ENCODE peak calls at places on chromosome 9, in six cellular contexts. O is pancreas, P is A549, N is stomach, D is glutamatergic neuron, V is brain microvascular endothelial cell. B is an unnamed sample.

GRCh38 chr9:131677445-131678180 is 62.3 kb downstream of the RAPGEF1 start:
- DNase-seq in V (peak; percentile 35), N (no peak), O (no peak), D (no peak), P (no peak), B (no peak)

GRCh38 chr9:10268500-10269485 is 344.0 kb downstream of the PTPRD start:
- DNase-seq in N (peak; percentile 53), D (peak; percentile 71), P (no peak), V (peak; percentile 77), O (no peak), B (no peak)

GRCh38 chr9:89576404-89576824 is 28.4 kb upstream of the GADD45G start:
- DNase-seq in O (no peak), D (no peak), P (peak; percentile 38), V (no peak), N (no peak), B (no peak)

GRCh38 chr9:10661994-10662393 is 49.2 kb upstream of the PTPRD start:
- DNase-seq in D (no peak), O (no peak), N (no peak), P (no peak), V (no peak), B (no peak)

GRCh38 chr9:129832957-129833356 is 2.1 kb downstream of the C9orf78 start:
- DNase-seq in N (no peak), V (no peak), D (no peak), O (no peak), P (no peak), B (no peak)

GRCh38 chr9:98291775-98292174 is 36.3 kb upstream of the TBC1D2 start:
- DNase-seq in P (no peak), V (no peak), O (no peak), N (no peak), D (no peak), B (no peak)

GRCh38 chr9:114953917-114954316 is 23.5 kb upstream of the TNFSF8 start:
- DNase-seq in V (peak; percentile 46), P (no peak), N (no peak), D (no peak), O (no peak), B (no peak)

GRCh38 chr9:95483431-95483830 is 33.3 kb downstream of the PTCH1 start:
- DNase-seq in D (no peak), V (no peak), N (no peak), P (no peak), O (no peak), B (no peak)

GRCh38 chr9:72826954-72827953 is 125.6 kb downstream of the ALDH1A1 start:
- DNase-seq in N (no peak), V (no peak), P (no peak), O (no peak), D (no peak), B (no peak)

GRCh38 chr9:115369322-115369957 is 251.5 kb upstream of the TNC start:
- DNase-seq in V (peak; percentile 66), N (no peak), D (no peak), O (no peak), P (no peak), B (no peak)

GRCh38 chr9:4225291-4226119 is 74.4 kb downstream of the GLIS3 start:
- DNase-seq in D (no peak), N (no peak), P (no peak), V (peak; percentile 62), O (no peak), B (no peak)

GRCh38 chr9:38682713-38683112 is 37.2 kb downstream of the FAM240B start:
- DNase-seq in N (no peak), D (no peak), V (peak; percentile 89), P (peak; percentile 73), O (no peak), B (no peak)

GRCh38 chr9:109717342-109717741 is 62.7 kb upstream of the PALM2AKAP2 start:
- DNase-seq in N (no peak), P (no peak), V (no peak), O (no peak), D (no peak), B (no peak)

GRCh38 chr9:111013250-111013649 is 25.0 kb downstream of the LPAR1 start:
- DNase-seq in N (no peak), O (no peak), V (no peak), P (no peak), D (no peak), B (no peak)

GRCh38 chr9:116494815-116495634 is 192.1 kb upstream of the TRIM32 start:
- DNase-seq in N (peak; percentile 43), P (no peak), O (peak; percentile 54), D (no peak), V (no peak), B (no peak)

GRCh38 chr9:37650299-37650872 is 368 bp upstream of the FRMPD1 start:
- DNase-seq in O (no peak), V (no peak), N (no peak), D (peak; percentile 84), P (no peak), B (no peak)

GRCh38 chr9:83554278-83554677 is 16.1 kb upstream of the FRMD3 start:
- DNase-seq in D (no peak), O (no peak), P (no peak), V (no peak), N (no peak), B (no peak)

GRCh38 chr9:73009649-73010288 is 56.9 kb upstream of the ALDH1A1 start:
- DNase-seq in D (no peak), N (no peak), V (no peak), P (no peak), O (no peak), B (no peak)

GRCh38 chr9:72041775-72042194 is 18.6 kb downstream of the C9orf57 start:
- DNase-seq in D (no peak), V (no peak), N (no peak), P (no peak), O (peak; percentile 20), B (no peak)

GRCh38 chr9:111621895-111622480 is 9.1 kb upstream of the DNAJC25 start:
- DNase-seq in V (peak; percentile 58), O (no peak), D (peak; percentile 43), P (peak; percentile 49), N (peak; percentile 45), B (no peak)

GRCh38 chr9:37760416-37761165 is 7.0 kb downstream of the TRMT10B start:
- DNase-seq in D (no peak), P (no peak), O (no peak), N (no peak), V (peak; percentile 57), B (no peak)

GRCh38 chr9:107016383-107016782 is 153.4 kb downstream of the ZNF462 start:
- DNase-seq in P (no peak), N (no peak), D (no peak), O (no peak), V (no peak), B (no peak)

GRCh38 chr9:88781500-88782391 is 209.5 kb upstream of the S1PR3 start:
- DNase-seq in O (no peak), N (no peak), D (peak; percentile 29), P (no peak), V (peak; percentile 92), B (no peak)

GRCh38 chr9:97573482-97574073 is 59.6 kb downstream of the TSTD2 start:
- DNase-seq in N (no peak), P (no peak), O (no peak), D (no peak), V (no peak), B (no peak)

GRCh38 chr9:110897899-110898298 is 140.4 kb downstream of the LPAR1 start:
- DNase-seq in N (no peak), O (no peak), V (no peak), P (no peak), D (no peak), B (no peak)

GRCh38 chr9:113622600-113623400 is 159.3 kb downstream of the RGS3 start:
- DNase-seq in V (peak; percentile 93), O (no peak), P (peak; percentile 74), N (no peak), D (peak; percentile 68), B (no peak)

GRCh38 chr9:105865315-105865714 is 171.0 kb downstream of the TMEM38B start:
- DNase-seq in P (no peak), D (no peak), V (no peak), N (no peak), O (no peak), B (no peak)
- TF ChIP-seq CTCF in P (no peak), D (no peak), V (no peak), N (no peak), O (no peak), B (no peak)

DNA sequence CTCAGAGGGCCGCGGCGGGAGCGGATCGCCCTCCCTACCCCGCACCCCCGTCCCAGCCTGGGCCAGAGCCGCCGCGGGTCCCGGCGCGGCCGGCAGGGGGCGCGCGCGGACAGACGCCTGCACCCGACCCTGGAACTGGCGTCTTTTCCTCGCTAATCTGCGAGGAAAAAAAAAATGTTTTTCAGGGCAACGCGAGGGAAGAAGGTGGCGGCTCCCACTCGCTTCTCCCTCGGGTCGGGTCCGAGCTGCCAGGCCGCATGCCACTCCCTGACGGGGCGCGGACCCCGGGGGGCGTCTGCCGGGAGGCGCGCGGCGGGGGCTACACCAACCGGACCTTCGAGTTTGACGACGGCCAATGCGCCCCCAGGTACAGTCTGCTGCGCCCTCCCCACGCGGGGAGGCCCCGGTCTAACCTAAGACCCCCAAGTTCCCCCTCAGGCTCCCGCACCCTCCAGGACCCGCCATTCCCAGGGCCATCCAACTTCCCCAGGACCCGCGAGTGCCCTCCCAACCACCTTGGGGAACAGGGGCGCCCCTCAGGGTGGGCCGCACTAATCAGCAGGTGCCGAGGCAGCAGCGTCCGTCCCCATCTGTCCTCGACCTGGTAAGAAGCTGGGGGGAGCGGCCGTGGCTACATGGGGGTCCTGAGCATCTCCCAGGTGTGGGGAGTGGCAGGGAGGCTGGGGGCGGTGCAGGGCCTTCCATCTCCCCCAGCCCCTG is at the start of gene KCNT1:
- DNase-seq in V (peak; percentile 10), N (peak; percentile 46), D (peak; percentile 82), O (peak; percentile 62), P (peak; percentile 94), B (peak; percentile 64)
- TF ChIP-seq CTCF in V (peak; percentile 49), N (peak; percentile 94), D (peak; percentile 100), O (peak; percentile 93), P (peak; percentile 87), B (peak; percentile 98)

DNA sequence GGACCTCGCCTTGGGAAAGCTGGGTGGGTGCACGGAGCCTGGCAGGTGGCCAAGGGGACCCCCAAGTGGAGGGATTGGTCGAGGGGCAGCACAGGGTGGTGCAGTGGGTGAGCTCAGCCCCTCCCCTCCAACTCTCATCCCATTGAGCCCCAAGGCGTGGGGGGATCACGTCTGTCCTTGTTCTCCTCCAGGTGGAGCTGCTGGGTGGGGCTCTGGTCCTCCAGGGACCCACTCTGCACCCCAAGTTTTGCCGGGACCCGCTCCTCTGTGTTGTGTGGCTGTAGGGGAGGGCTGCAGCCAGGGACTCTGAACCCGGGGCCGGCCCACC is 3.6 kb upstream of the FUT7 start:
- DNase-seq in D (no peak), V (no peak), O (no peak), N (no peak), P (no peak), B (no peak)
- TF ChIP-seq CTCF in D (peak; percentile 61), V (no peak), O (no peak), N (no peak), P (peak; percentile 38), B (peak; percentile 45)

DNA sequence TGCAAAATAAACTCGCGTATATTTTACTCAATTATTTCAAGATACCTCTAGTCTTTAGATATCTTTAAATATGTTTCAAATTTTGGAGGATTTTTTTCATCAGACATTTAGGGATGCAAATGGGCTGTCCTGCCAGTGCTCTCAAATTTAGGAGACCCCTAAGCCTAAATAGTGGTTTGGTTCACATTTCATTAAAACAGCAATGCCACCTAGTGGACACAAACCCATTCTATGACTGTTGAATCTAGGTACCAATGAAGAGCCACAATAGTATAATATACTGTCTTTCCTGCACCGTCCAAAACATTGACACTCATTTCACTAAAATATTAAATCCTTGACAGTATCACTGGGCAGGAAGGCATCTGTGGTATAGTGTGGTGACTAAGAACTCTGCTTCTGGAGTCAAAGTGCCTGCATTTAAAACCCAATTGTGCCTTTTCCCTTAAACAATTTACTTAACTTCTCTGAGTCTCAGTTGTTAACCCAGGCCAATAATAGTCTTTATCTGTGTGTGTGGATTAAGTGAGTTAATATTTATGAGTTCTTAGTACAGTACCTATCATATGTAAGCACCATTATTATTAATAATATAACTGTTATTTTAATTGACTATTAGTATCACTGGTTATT is 148.0 kb downstream of the RORB start:
- DNase-seq in V (no peak), O (no peak), P (no peak), D (no peak), N (no peak), B (no peak)
- TF ChIP-seq CTCF in V (peak; percentile 64), O (peak; percentile 27), P (peak; percentile 64), D (peak; percentile 76), N (peak; percentile 22), B (peak; percentile 54)

B was measured in mesothelial cell of epicardium.